ENCODE peak calls at places on chromosome 19, in four cellular contexts. A, X, N and P are unnamed samples.

GRCh38 chr19:14580623-14581237 is 2.2 kb upstream of the CLEC17A start:
- DNase-seq in A (no peak), X (no peak), N (peak; percentile 42), P (no peak)

GRCh38 chr19:12649941-12650340 is 16.6 kb downstream of the MAN2B1 start:
- DNase-seq in A (no peak), X (no peak), N (peak; percentile 21), P (no peak)

GRCh38 chr19:6471076-6471475 is 7.0 kb downstream of the CRB3 start:
- DNase-seq in A (no peak), X (no peak), N (peak; percentile 34), P (no peak)

GRCh38 chr19:46840157-46840942 is 10.3 kb downstream of the AP2S1 start:
- DNase-seq in A (no peak), X (peak; percentile 52), N (peak; percentile 88), P (no peak)

GRCh38 chr19:19096641-19097627 is 33.1 kb downstream of the SLC25A42 start:
- DNase-seq in A (no peak), X (no peak), N (no peak), P (no peak)

GRCh38 chr19:38932425-38933179 is 1.9 kb downstream of the MRPS12 start:
- DNase-seq in A (no peak), X (no peak), N (peak; percentile 56), P (no peak)

GRCh38 chr19:39479916-39480315 is 722 bp upstream of the TIMM50 start:
- DNase-seq in A (no peak), X (no peak), N (no peak), P (no peak)

GRCh38 chr19:58483776-58484175 is 7.6 kb downstream of the ZNF446 start:
- DNase-seq in A (no peak), X (no peak), N (peak; percentile 85), P (no peak)

GRCh38 chr19:13012690-13013608 is 17.7 kb downstream of the NFIX start:
- DNase-seq in A (no peak), X (no peak), N (peak; percentile 99), P (no peak)

GRCh38 chr19:44703336-44704078 is 4.6 kb downstream of the CEACAM16 start:
- DNase-seq in A (no peak), X (no peak), N (peak; percentile 69), P (no peak)

GRCh38 chr19:30425885-30426838 is 54.0 kb downstream of the ZNF536 start:
- DNase-seq in A (no peak), X (no peak), N (no peak), P (no peak)

GRCh38 chr19:45852145-45852750 is 10.7 kb downstream of the SYMPK start:
- DNase-seq in A (no peak), X (no peak), N (peak; percentile 86), P (no peak)

GRCh38 chr19:39110263-39110967 is 15.2 kb upstream of the PAK4 start:
- DNase-seq in A (no peak), X (peak; percentile 65), N (peak; percentile 89), P (no peak)

GRCh38 chr19:42284066-42284501 is 15.0 kb downstream of the CIC start:
- DNase-seq in A (no peak), X (peak; percentile 79), N (peak; percentile 100), P (peak; percentile 90)

GRCh38 chr19:19661675-19662251 is 1.7 kb downstream of the ATP13A1 start:
- DNase-seq in A (no peak), X (no peak), N (peak; percentile 39), P (no peak)

GRCh38 chr19:18340990-18341868 is 831 bp downstream of the PGPEP1 start:
- DNase-seq in A (no peak), X (peak; percentile 56), N (peak; percentile 93), P (peak; percentile 79)

GRCh38 chr19:40274585-40275544 is 10.3 kb downstream of the AKT2 start:
- DNase-seq in A (no peak), X (peak; percentile 50), N (no peak), P (peak; percentile 57)

GRCh38 chr19:8126008-8126407 is 23.4 kb downstream of the FBN3 start:
- DNase-seq in A (no peak), X (no peak), N (peak; percentile 53), P (no peak)

GRCh38 chr19:18700501-18701249 is 17.2 kb downstream of the CRTC1 start:
- DNase-seq in A (no peak), X (peak; percentile 93), N (peak; percentile 98), P (no peak)

GRCh38 chr19:58001895-58002369 is 688 bp downstream of the ZNF606 start:
- DNase-seq in A (no peak), X (no peak), N (peak; percentile 74), P (no peak)

GRCh38 chr19:45767881-45768643 is 990 bp downstream of the SIX5 start:
- DNase-seq in A (no peak), X (peak; percentile 86), N (peak; percentile 93), P (no peak)

GRCh38 chr19:30670562-30671513 is 298.7 kb downstream of the ZNF536 start:
- DNase-seq in A (no peak), X (no peak), N (no peak), P (peak; percentile 43)

GRCh38 chr19:18611327-18612050 is 1.2 kb upstream of the TMEM59L start:
- DNase-seq in A (no peak), X (no peak), N (peak; percentile 71), P (no peak)

GRCh38 chr19:27776524-27776923 is 1436.4 kb downstream of the UQCRFS1 start:
- DNase-seq in A (no peak), X (no peak), N (no peak), P (no peak)

GRCh38 chr19:11887618-11888531 is at the start of gene ZNF69:
- DNase-seq in A (peak; percentile 51), X (peak; percentile 96), N (peak; percentile 89), P (peak; percentile 90)

GRCh38 chr19:49676136-49676689 is 858 bp upstream of the PRMT1 start:
- DNase-seq in A (no peak), X (peak; percentile 85), N (peak; percentile 97), P (no peak)

GRCh38 chr19:5983367-5983955 is 5.5 kb upstream of the RANBP3 start:
- DNase-seq in A (no peak), X (no peak), N (peak; percentile 14), P (no peak)

GRCh38 chr19:41225238-41226052 is 6.4 kb downstream of the AXL start:
- DNase-seq in A (peak; percentile 91), X (peak; percentile 44), N (peak; percentile 98), P (peak; percentile 93)

GRCh38 chr19:9149976-9150375 is 9.8 kb downstream of the ZNF317 start:
- DNase-seq in A (no peak), X (no peak), N (no peak), P (no peak)

GRCh38 chr19:9768175-9769112 is at the start of gene ZNF846:
- DNase-seq in A (peak; percentile 76), X (peak; percentile 95), N (peak; percentile 97), P (peak; percentile 96)

GRCh38 chr19:368624-369020 is 24.0 kb upstream of the MIER2 start:
- DNase-seq in A (no peak), X (no peak), N (peak; percentile 43), P (peak; percentile 36)

GRCh38 chr19:39264306-39265290 is 3.6 kb upstream of the IFNL2 start:
- DNase-seq in A (no peak), X (no peak), N (peak; percentile 54), P (no peak)

GRCh38 chr19:12944064-12944674 is 1.5 kb upstream of the RAD23A start:
- DNase-seq in A (no peak), X (no peak), N (peak; percentile 50), P (no peak)

GRCh38 chr19:43765109-43765876 is 10.5 kb upstream of the SMG9 start:
- DNase-seq in A (peak; percentile 44), X (no peak), N (peak; percentile 98), P (no peak)

GRCh38 chr19:47187023-47187655 is 43.9 kb downstream of the BBC3 start:
- DNase-seq in A (no peak), X (no peak), N (no peak), P (no peak)

GRCh38 chr19:453606-454005 is 7.2 kb downstream of the SHC2 start:
- DNase-seq in A (no peak), X (no peak), N (peak; percentile 84), P (no peak)

GRCh38 chr19:31135841-31136240 is 213.4 kb downstream of the TSHZ3 start:
- DNase-seq in A (no peak), X (no peak), N (no peak), P (no peak)

GRCh38 chr19:22935151-22935550 is 67.8 kb downstream of the ZNF728 start:
- DNase-seq in A (no peak), X (no peak), N (no peak), P (no peak)

GRCh38 chr19:33673258-33673875 is 51.6 kb downstream of the CHST8 start:
- DNase-seq in A (no peak), X (no peak), N (no peak), P (peak; percentile 50)
- H3K27ac ChIP-seq in A (no peak overlapping the region), X (no peak overlapping the region), N (no peak overlapping the region), P (no peak overlapping the region)

DNA sequence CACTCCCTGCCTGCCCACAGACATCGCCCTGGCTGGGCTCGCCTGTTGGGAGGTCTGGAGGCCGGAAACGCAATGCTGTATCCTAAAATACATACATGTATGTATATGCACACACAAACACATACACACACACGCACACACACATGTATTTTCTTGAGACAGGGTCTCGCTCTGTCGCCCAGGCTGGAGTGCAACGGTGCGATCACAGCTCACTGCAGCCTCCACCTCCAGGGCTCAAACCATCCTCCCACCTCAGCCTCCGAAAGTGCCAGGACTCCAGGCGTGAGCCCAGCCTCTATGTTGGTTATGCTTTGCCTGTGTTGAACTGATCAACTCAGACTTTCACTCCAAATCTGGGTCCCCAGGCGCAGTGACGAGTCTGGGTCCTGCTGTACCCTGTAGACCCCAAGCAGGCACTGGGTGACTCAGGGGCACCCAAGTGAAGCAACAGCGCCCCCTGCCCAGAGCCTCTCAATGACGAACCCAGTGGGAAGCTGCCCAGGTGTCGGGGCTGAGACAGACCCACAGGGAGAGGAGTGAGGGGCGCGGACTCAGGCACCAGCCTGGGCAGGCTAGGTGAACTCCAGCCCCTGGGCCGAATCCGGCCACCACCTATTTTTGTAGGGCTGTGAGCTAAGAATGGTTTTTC is 27.4 kb upstream of the CACTIN start:
- DNase-seq in A (no peak), X (no peak), N (no peak), P (no peak)
- TF ChIP-seq CTCF in A (no peak), X (no peak), N (peak; percentile 12), P (no peak)

DNA sequence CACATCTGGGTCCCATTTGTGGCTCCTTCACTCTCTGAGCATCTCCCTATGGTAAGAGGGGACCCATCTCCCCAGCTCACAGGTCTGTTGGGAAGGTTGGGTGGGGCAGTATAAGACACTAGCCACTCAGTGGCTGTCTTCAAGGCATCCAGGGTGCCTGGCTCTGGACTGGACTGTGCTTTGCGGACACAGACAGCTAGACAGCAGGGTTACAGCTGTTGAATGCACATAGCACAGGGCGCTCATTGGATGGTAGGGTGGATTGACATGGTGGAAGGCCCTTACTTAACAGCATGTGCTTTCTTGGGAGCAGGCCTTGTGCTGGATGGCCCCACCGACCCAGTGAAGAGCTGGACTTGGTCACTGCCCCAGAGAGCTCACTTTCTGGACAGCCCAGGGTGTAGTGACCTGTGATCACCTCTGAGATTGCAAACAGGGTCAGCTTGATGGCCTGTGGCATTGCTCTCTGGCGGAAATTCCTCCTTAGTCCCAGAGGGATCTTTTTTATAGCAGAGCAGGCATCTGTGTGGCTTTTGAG is 1.9 kb downstream of the ZNF444 start:
- DNase-seq in A (no peak), X (no peak), N (peak; percentile 78), P (no peak)
- H3K4me3 ChIP-seq in A (no peak overlapping the region), X (no peak overlapping the region), N (no peak overlapping the region), P (no peak overlapping the region)

GRCh38 chr19:35446194-35446593 is 1.9 kb upstream of the FFAR2 start:
- DNase-seq in A (no peak), X (no peak), N (no peak), P (no peak)

GRCh38 chr19:35444735-35445134 is 3.3 kb upstream of the FFAR2 start:
- DNase-seq in A (no peak), X (no peak), N (no peak), P (no peak)

GRCh38 chr19:35451278-35452096 is 3.4 kb downstream of the FFAR2 start:
- DNase-seq in A (no peak), X (no peak), N (no peak), P (no peak)

GRCh38 chr19:35449347-35450043 is 1.4 kb downstream of the FFAR2 start:
- DNase-seq in A (no peak), X (no peak), N (no peak), P (no peak)

GRCh38 chr19:35447870-35448492 is at the start of gene FFAR2:
- DNase-seq in A (no peak), X (no peak), N (no peak), P (no peak)
- H3K27ac ChIP-seq in A (no peak within 1 kb of the TSS), X (no peak within 1 kb of the TSS), N (no peak within 1 kb of the TSS), P (no peak within 1 kb of the TSS)